ENCODE peak calls at places on chromosomes 16 and 17, in six cellular contexts. One of them, this sample, is unnamed.

GRCh38 chr17:12808723-12809122 is 19.4 kb downstream of the ARHGAP44 start:
- DNase-seq in left ventricle myocardium inferior: no peak
- DNase-seq in A549: no peak
- DNase-seq in activated naive CD4-positive, alpha-beta T cell: no peak
- DNase-seq in Peyer's patch: no peak
- DNase-seq in stromal cell of bone marrow: no peak
- DNase-seq in this sample: no peak

GRCh38 chr17:31388770-31389672 is 2.5 kb upstream of the RAB11FIP4 start:
- DNase-seq in left ventricle myocardium inferior: no peak
- DNase-seq in A549: peak
- DNase-seq in activated naive CD4-positive, alpha-beta T cell: peak
- DNase-seq in Peyer's patch: peak
- DNase-seq in stromal cell of bone marrow: no peak
- DNase-seq in this sample: no peak

GRCh38 chr16:49350265-49351103 is 23.1 kb upstream of the C16orf78 start:
- DNase-seq in left ventricle myocardium inferior: peak
- DNase-seq in A549: peak
- DNase-seq in activated naive CD4-positive, alpha-beta T cell: peak
- DNase-seq in Peyer's patch: peak
- DNase-seq in stromal cell of bone marrow: peak
- DNase-seq in this sample: peak

GRCh38 chr16:10266809-10267208 is 84.6 kb upstream of the GRIN2A start:
- DNase-seq in left ventricle myocardium inferior: no peak
- DNase-seq in A549: no peak
- DNase-seq in activated naive CD4-positive, alpha-beta T cell: no peak
- DNase-seq in Peyer's patch: no peak
- DNase-seq in stromal cell of bone marrow: no peak
- DNase-seq in this sample: no peak

GRCh38 chr17:77528516-77529327 is 388.0 kb downstream of the SEC14L1 start:
- DNase-seq in left ventricle myocardium inferior: peak
- DNase-seq in A549: no peak
- DNase-seq in activated naive CD4-positive, alpha-beta T cell: peak
- DNase-seq in Peyer's patch: no peak
- DNase-seq in stromal cell of bone marrow: no peak
- DNase-seq in this sample: peak

GRCh38 chr17:12918132-12918531 is 99.7 kb downstream of the ELAC2 start:
- DNase-seq in left ventricle myocardium inferior: no peak
- DNase-seq in A549: no peak
- DNase-seq in activated naive CD4-positive, alpha-beta T cell: no peak
- DNase-seq in Peyer's patch: no peak
- DNase-seq in stromal cell of bone marrow: no peak
- DNase-seq in this sample: no peak

GRCh38 chr17:73118876-73119485 is 26.5 kb upstream of the SLC39A11 start:
- DNase-seq in left ventricle myocardium inferior: no peak
- DNase-seq in A549: no peak
- DNase-seq in activated naive CD4-positive, alpha-beta T cell: no peak
- DNase-seq in Peyer's patch: no peak
- DNase-seq in stromal cell of bone marrow: no peak
- DNase-seq in this sample: no peak

GRCh38 chr16:84199861-84200260 is 8.9 kb downstream of the ADAD2 start:
- DNase-seq in left ventricle myocardium inferior: no peak
- DNase-seq in A549: no peak
- DNase-seq in activated naive CD4-positive, alpha-beta T cell: no peak
- DNase-seq in Peyer's patch: no peak
- DNase-seq in stromal cell of bone marrow: no peak
- DNase-seq in this sample: no peak

GRCh38 chr16:48076455-48077012 is 79.3 kb downstream of the ABCC12 start:
- DNase-seq in left ventricle myocardium inferior: no peak
- DNase-seq in A549: peak
- DNase-seq in activated naive CD4-positive, alpha-beta T cell: no peak
- DNase-seq in Peyer's patch: no peak
- DNase-seq in stromal cell of bone marrow: peak
- DNase-seq in this sample: no peak

GRCh38 chr16:25066747-25067631 is 44.6 kb upstream of the LCMT1 start:
- DNase-seq in left ventricle myocardium inferior: peak
- DNase-seq in A549: peak
- DNase-seq in activated naive CD4-positive, alpha-beta T cell: peak
- DNase-seq in Peyer's patch: peak
- DNase-seq in stromal cell of bone marrow: no peak
- DNase-seq in this sample: peak

GRCh38 chr17:81960130-81960958 is 643 bp downstream of the NOTUM start:
- DNase-seq in left ventricle myocardium inferior: no peak
- DNase-seq in A549: no peak
- DNase-seq in activated naive CD4-positive, alpha-beta T cell: no peak
- DNase-seq in Peyer's patch: no peak
- DNase-seq in stromal cell of bone marrow: no peak
- DNase-seq in this sample: peak

GRCh38 chr16:72884037-72884436 is 163.9 kb downstream of the ZFHX3 start:
- DNase-seq in left ventricle myocardium inferior: no peak
- DNase-seq in A549: no peak
- DNase-seq in activated naive CD4-positive, alpha-beta T cell: no peak
- DNase-seq in Peyer's patch: no peak
- DNase-seq in stromal cell of bone marrow: peak
- DNase-seq in this sample: no peak

GRCh38 chr16:69793521-69793920 is 31.4 kb downstream of the WWP2 start:
- DNase-seq in left ventricle myocardium inferior: no peak
- DNase-seq in A549: no peak
- DNase-seq in activated naive CD4-positive, alpha-beta T cell: no peak
- DNase-seq in Peyer's patch: no peak
- DNase-seq in stromal cell of bone marrow: no peak
- DNase-seq in this sample: no peak

GRCh38 chr16:66904428-66904845 is 14.2 kb downstream of the CDH16 start:
- DNase-seq in left ventricle myocardium inferior: no peak
- DNase-seq in A549: no peak
- DNase-seq in activated naive CD4-positive, alpha-beta T cell: no peak
- DNase-seq in Peyer's patch: no peak
- DNase-seq in stromal cell of bone marrow: no peak
- DNase-seq in this sample: no peak

GRCh38 chr17:82164853-82165252 is 47.8 kb downstream of the CCDC57 start:
- DNase-seq in left ventricle myocardium inferior: no peak
- DNase-seq in A549: no peak
- DNase-seq in activated naive CD4-positive, alpha-beta T cell: no peak
- DNase-seq in Peyer's patch: no peak
- DNase-seq in stromal cell of bone marrow: no peak
- DNase-seq in this sample: no peak